ENCODE peak calls at places on chromosomes 7 and 10, in seven cellular contexts. I is ascending aorta, Y is foreskin fibroblast, X is H1, E is dorsolateral prefrontal cortex, J is kidney, B is psoas muscle. R is an unnamed sample.

GRCh38 chr10:61000769-61001730 is 57.1 kb upstream of the RHOBTB1 start:
- DNase-seq in I (no peak), Y (peak; percentile 18), X (no peak), E (peak; percentile 49), J (peak; percentile 73), B (no peak), R (peak; percentile 30)

GRCh38 chr10:23310443-23310842 is 34.2 kb downstream of the C10orf67 start:
- DNase-seq in I (no peak), Y (no peak), X (no peak), E (no peak), J (no peak), B (no peak), R (no peak)

GRCh38 chr7:36473454-36474282 is 84.0 kb downstream of the ANLN start:
- DNase-seq in I (no peak), Y (peak; percentile 5), X (no peak), E (peak; percentile 62), J (no peak), B (peak; percentile 40), R (no peak)

GRCh38 chr10:21523557-21524008 is 1.9 kb downstream of the SKIDA1 start:
- DNase-seq in I (no peak), Y (no peak), X (no peak), E (no peak), J (no peak), B (no peak), R (no peak)

GRCh38 chr10:105291571-105291970 is 650.5 kb downstream of the SORCS3 start:
- DNase-seq in I (no peak), Y (no peak), X (no peak), E (no peak), J (no peak), B (no peak), R (no peak)

GRCh38 chr7:158865462-158865922 is 9.1 kb downstream of the DYNC2I1 start:
- DNase-seq in I (no peak), Y (peak; percentile 40), X (no peak), E (no peak), J (no peak), B (no peak), R (no peak)

GRCh38 chr10:116271593-116272496 is 1.2 kb downstream of the GFRA1 start:
- DNase-seq in I (no peak), Y (no peak), X (no peak), E (no peak), J (peak; percentile 84), B (peak; percentile 68), R (no peak)

GRCh38 chr10:126663880-126664279 is 6.6 kb downstream of the C10orf90 start:
- DNase-seq in I (no peak), Y (peak; percentile 68), X (no peak), E (no peak), J (no peak), B (no peak), R (no peak)

GRCh38 chr10:5595591-5596590 is 70.5 kb downstream of the ASB13 start:
- DNase-seq in I (no peak), Y (peak; percentile 88), X (no peak), E (no peak), J (peak; percentile 40), B (no peak), R (no peak)

GRCh38 chr7:70894799-70895198 is 237.1 kb upstream of the GALNT17 start:
- DNase-seq in I (no peak), Y (no peak), X (no peak), E (no peak), J (no peak), B (no peak), R (no peak)

GRCh38 chr7:98323597-98324322 is 42.3 kb downstream of the BRI3 start:
- DNase-seq in I (no peak), Y (no peak), X (peak; percentile 33), E (no peak), J (no peak), B (no peak), R (no peak)

GRCh38 chr10:16518822-16519221 is 2.9 kb downstream of the C1QL3 start:
- DNase-seq in I (no peak), Y (no peak), X (no peak), E (no peak), J (no peak), B (no peak), R (no peak)

GRCh38 chr10:129467346-129468119 is 492 bp downstream of the MGMT start:
- DNase-seq in I (no peak), Y (no peak), X (no peak), E (no peak), J (no peak), B (no peak), R (no peak)

GRCh38 chr10:45135836-45136235 is 135.1 kb downstream of the ZNF22 start:
- DNase-seq in I (no peak), Y (no peak), X (no peak), E (no peak), J (no peak), B (no peak), R (no peak)

GRCh38 chr7:1794888-1795542 is 124.9 kb downstream of the ELFN1 start:
- DNase-seq in I (no peak), Y (no peak), X (no peak), E (no peak), J (no peak), B (no peak), R (no peak)
- TF ChIP-seq CTCF in I (no peak), Y (peak; percentile 16), X (peak; percentile 24), E (no peak), J (no peak), B (no peak), R (no peak)

GRCh38 chr10:124742418-124743187 is 1.6 kb downstream of the FAM53B start:
- DNase-seq in I (no peak), Y (no peak), X (no peak), E (no peak), J (no peak), B (peak; percentile 78), R (no peak)
- TF ChIP-seq CTCF in I (no peak), Y (peak; percentile 36), X (peak; percentile 29), E (peak; percentile 45), J (no peak), B (no peak), R (no peak)

DNA sequence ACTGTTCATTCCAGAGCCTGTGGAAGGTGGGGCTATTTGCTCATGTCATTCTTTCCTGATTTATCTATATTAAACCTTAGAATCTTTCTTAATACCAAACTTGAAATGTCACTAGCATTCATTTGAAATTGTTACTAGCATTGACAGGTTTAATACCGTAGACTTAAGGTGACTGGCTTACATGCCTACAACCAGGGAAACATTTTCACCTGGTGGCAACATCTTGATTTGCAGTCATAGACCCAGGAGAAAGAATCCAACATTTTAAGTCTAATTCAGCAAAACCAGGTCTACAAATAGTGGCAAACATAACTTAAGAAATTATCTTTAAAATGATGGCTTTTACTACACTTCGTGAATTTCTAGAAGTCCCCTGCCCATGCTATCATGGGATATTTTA is 353.7 kb downstream of the HTR7 start:
- DNase-seq in I (no peak), Y (no peak), X (no peak), E (no peak), J (no peak), B (no peak), R (no peak)
- TF ChIP-seq CTCF in I (no peak), Y (no peak), X (peak; percentile 36), E (no peak), J (no peak), B (no peak), R (no peak)

GRCh38 chr7:149489391-149490024 is 8.1 kb downstream of the ZNF746 start:
- DNase-seq in I (no peak), Y (no peak), X (no peak), E (no peak), J (no peak), B (peak; percentile 42), R (no peak)
- TF ChIP-seq CTCF in I (peak; percentile 6), Y (peak; percentile 9), X (peak; percentile 71), E (no peak), J (peak; percentile 19), B (peak; percentile 21), R (no peak)

GRCh38 chr7:41695661-41696322 is 7.1 kb downstream of the INHBA start:
- DNase-seq in I (no peak), Y (peak; percentile 51), X (no peak), E (no peak), J (no peak), B (no peak), R (no peak)

GRCh38 chr7:41691286-41691966 is 11.5 kb downstream of the INHBA start:
- DNase-seq in I (no peak), Y (no peak), X (no peak), E (no peak), J (no peak), B (no peak), R (no peak)

GRCh38 chr7:41696323-41696916 is 6.5 kb downstream of the INHBA start:
- DNase-seq in I (no peak), Y (peak; percentile 73), X (peak; percentile 72), E (peak; percentile 67), J (peak; percentile 85), B (peak; percentile 81), R (peak; percentile 38)

GRCh38 chr7:41694490-41694889 is 8.4 kb downstream of the INHBA start:
- DNase-seq in I (no peak), Y (no peak), X (no peak), E (no peak), J (no peak), B (no peak), R (no peak)

DNA sequence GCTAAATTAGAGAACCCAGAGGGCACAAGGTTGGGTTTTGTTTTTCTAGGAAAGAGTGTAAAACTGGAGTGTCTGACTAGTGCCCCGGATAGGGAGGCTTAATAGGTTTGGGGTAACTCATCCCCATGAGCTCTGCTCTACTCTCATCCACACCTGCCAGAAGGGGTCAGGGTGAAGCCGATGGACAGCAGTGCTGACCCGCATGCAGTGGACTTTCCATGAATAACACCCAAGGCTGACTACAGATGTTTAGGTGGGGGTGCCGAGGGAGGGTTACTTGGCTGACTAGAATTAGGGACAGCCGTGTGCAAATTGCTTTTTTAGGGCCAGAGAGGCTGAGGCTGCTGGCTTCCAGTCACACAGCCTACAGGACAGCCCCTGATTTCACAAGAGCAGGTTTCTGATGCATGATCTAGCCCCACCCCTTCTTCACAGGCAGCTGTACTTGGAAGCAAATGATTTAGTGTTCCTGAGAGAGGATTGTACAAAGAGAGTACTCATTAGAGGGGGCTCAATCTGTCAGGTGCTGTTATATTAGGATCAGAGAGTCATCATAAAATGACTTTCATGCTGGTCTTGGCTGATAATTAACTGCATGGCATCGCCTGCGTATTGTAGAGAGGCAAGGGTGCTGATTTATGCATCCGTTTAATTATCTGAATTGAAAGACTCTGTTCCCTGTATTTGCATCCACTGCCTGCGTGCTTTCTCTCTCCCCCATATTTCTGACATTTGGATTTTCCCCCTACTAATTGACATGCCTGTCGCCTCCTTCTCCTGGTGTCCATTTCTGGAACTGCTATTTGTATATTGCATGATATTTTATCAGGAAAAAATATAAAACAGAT is 9.5 kb downstream of the INHBA start:
- DNase-seq in I (no peak), Y (peak; percentile 45), X (no peak), E (no peak), J (no peak), B (no peak), R (no peak)
- TF ChIP-seq CTCF in I (peak; percentile 39), Y (peak; percentile 41), X (peak; percentile 27), E (no peak), J (no peak), B (peak; percentile 11), R (no peak)

GRCh38 chr7:100568936-100569844 is 4.5 kb downstream of the SAP25 start:
- DNase-seq in I (no peak), Y (peak; percentile 30), X (peak; percentile 67), E (peak; percentile 73), J (no peak), B (peak; percentile 67), R (peak; percentile 73)
- TF ChIP-seq CTCF in I (peak; percentile 42), Y (peak; percentile 42), X (peak; percentile 76), E (no peak), J (peak; percentile 9), B (no peak), R (peak; percentile 42)

R was measured in GM13976.